ENCODE peak calls at places on chromosomes 12 and 14, in six cellular contexts. K, O, M, T, Q and B are unnamed samples.

GRCh38 chr12:34595749-34596733 is 573.7 kb downstream of the ALG10 start:
- DNase-seq in K (no peak), O (no peak), M (no peak), T (peak), Q (no peak), B (no peak)

GRCh38 chr12:108616359-108616758 is 17.3 kb downstream of the SELPLG start:
- DNase-seq in K (no peak), O (no peak), M (no peak), T (no peak), Q (no peak), B (no peak)

GRCh38 chr12:119710941-119711551 is 43.1 kb downstream of the PRKAB1 start:
- DNase-seq in K (no peak), O (no peak), M (no peak), T (no peak), Q (no peak), B (no peak)

GRCh38 chr12:112013601-112014402 is 576 bp downstream of the ERP29 start:
- DNase-seq in K (no peak), O (peak), M (peak), T (peak), Q (peak), B (peak)

GRCh38 chr12:77099799-77100198 is 34.4 kb upstream of the E2F7 start:
- DNase-seq in K (no peak), O (no peak), M (no peak), T (no peak), Q (no peak), B (no peak)

GRCh38 chr12:49336645-49337584 is at the start of gene C1QL4:
- DNase-seq in K (no peak), O (peak), M (peak), T (peak), Q (peak), B (no peak)

GRCh38 chr14:68712703-68713370 is 80.0 kb downstream of the ZFP36L1 start:
- DNase-seq in K (no peak), O (no peak), M (no peak), T (no peak), Q (no peak), B (no peak)

GRCh38 chr14:99806040-99806439 is 12.8 kb downstream of the EML1 start:
- DNase-seq in K (no peak), O (no peak), M (no peak), T (no peak), Q (no peak), B (no peak)

GRCh38 chr12:95998611-95999300 is 2.6 kb upstream of the HAL start:
- DNase-seq in K (no peak), O (peak), M (peak), T (no peak), Q (peak), B (peak)

GRCh38 chr12:96907681-96908163 is 665 bp downstream of the NEDD1 start:
- DNase-seq in K (no peak), O (peak), M (peak), T (peak), Q (peak), B (no peak)

GRCh38 chr14:55884819-55885218 is 233.4 kb upstream of the PELI2 start:
- DNase-seq in K (no peak), O (no peak), M (no peak), T (no peak), Q (no peak), B (peak)

GRCh38 chr14:97346675-97347074 is 549.5 kb downstream of the VRK1 start:
- DNase-seq in K (no peak), O (no peak), M (no peak), T (no peak), Q (no peak), B (no peak)

GRCh38 chr12:56684745-56685369 is 3.2 kb downstream of the PTGES3 start:
- DNase-seq in K (no peak), O (no peak), M (no peak), T (no peak), Q (peak), B (no peak)

GRCh38 chr12:89461649-89462612 is 62.7 kb downstream of the GALNT4 start:
- DNase-seq in K (no peak), O (peak), M (peak), T (no peak), Q (peak), B (no peak)

GRCh38 chr12:125280482-125281377 is 215.5 kb downstream of the AACS start:
- DNase-seq in K (no peak), O (no peak), M (peak), T (no peak), Q (peak), B (no peak)

GRCh38 chr12:1812650-1813302 is 7.6 kb upstream of the LRTM2 start:
- DNase-seq in K (no peak), O (no peak), M (no peak), T (no peak), Q (no peak), B (no peak)

GRCh38 chr12:114291389-114292075 is 114.4 kb downstream of the TBX5 start:
- DNase-seq in K (no peak), O (no peak), M (no peak), T (no peak), Q (no peak), B (no peak)

GRCh38 chr12:27501956-27502562 is 21.9 kb upstream of the PPFIBP1 start:
- DNase-seq in K (no peak), O (no peak), M (no peak), T (no peak), Q (no peak), B (no peak)

GRCh38 chr12:113299619-113300237 is 35.2 kb downstream of the SLC8B1 start:
- DNase-seq in K (no peak), O (peak), M (peak), T (peak), Q (peak), B (peak)

GRCh38 chr12:123474493-123475255 is 16.7 kb downstream of the SNRNP35 start:
- DNase-seq in K (no peak), O (no peak), M (no peak), T (no peak), Q (no peak), B (no peak)

GRCh38 chr12:61546296-61546695 is 713.9 kb upstream of the USP15 start:
- DNase-seq in K (no peak), O (no peak), M (no peak), T (no peak), Q (peak), B (no peak)

GRCh38 chr12:68222336-68222735 is 3.3 kb downstream of the IL26 start:
- DNase-seq in K (no peak), O (no peak), M (no peak), T (no peak), Q (no peak), B (no peak)

GRCh38 chr12:101841069-101841468 is 10.3 kb upstream of the GNPTAB start:
- DNase-seq in K (no peak), O (no peak), M (no peak), T (no peak), Q (no peak), B (no peak)

GRCh38 chr14:69716483-69717187 is 50.3 kb upstream of the SRSF5 start:
- DNase-seq in K (no peak), O (no peak), M (no peak), T (no peak), Q (no peak), B (no peak)

GRCh38 chr12:102824218-102824835 is 92.7 kb downstream of the PAH start:
- DNase-seq in K (no peak), O (peak), M (peak), T (peak), Q (peak), B (no peak)

GRCh38 chr12:47377414-47378221 is 297.9 kb upstream of the AMIGO2 start:
- DNase-seq in K (peak), O (no peak), M (no peak), T (peak), Q (peak), B (peak)

GRCh38 chr14:90797451-90797850 is 18.8 kb downstream of the TTC7B start:
- DNase-seq in K (no peak), O (no peak), M (no peak), T (no peak), Q (peak), B (no peak)

GRCh38 chr14:99034711-99035171 is 237.3 kb downstream of the BCL11B start:
- DNase-seq in K (no peak), O (no peak), M (no peak), T (no peak), Q (no peak), B (no peak)

GRCh38 chr12:10641735-10642500 is 28.5 kb upstream of the MAGOHB start:
- DNase-seq in K (no peak), O (no peak), M (no peak), T (no peak), Q (no peak), B (peak)

GRCh38 chr12:108635201-108635996 is 1.7 kb upstream of the SELPLG start:
- DNase-seq in K (no peak), O (no peak), M (peak), T (no peak), Q (no peak), B (no peak)

GRCh38 chr14:63564318-63564717 is 21.1 kb upstream of the PPP2R5E start:
- DNase-seq in K (no peak), O (no peak), M (no peak), T (peak), Q (peak), B (no peak)

GRCh38 chr12:6767301-6767591 is 1.1 kb downstream of the PTMS start:
- DNase-seq in K (no peak), O (no peak), M (no peak), T (no peak), Q (no peak), B (no peak)

GRCh38 chr12:91617830-91618229 is 435.2 kb upstream of the DCN start:
- DNase-seq in K (no peak), O (no peak), M (no peak), T (no peak), Q (no peak), B (no peak)

DNA sequence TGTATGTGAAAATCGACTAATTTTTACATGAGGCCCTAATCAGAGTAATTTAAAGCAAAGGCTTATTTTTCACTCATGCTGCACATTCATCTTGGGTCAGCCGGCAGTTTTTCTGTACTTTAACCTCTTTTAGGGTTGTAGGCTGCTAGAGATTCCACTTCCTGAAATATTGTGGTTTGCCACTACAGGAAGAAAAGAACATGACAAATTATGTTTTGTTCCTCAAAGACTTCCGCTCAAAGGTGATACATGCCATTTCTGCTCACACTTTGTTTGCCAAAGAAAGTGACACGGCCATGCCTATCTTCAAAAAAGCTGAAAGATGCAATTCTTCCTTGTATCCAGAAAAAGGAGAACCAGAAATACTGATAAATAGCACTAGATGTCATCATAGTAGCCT is 183.4 kb upstream of the PPFIA2 start:
- DNase-seq in K (no peak), O (no peak), M (no peak), T (no peak), Q (no peak), B (no peak)
- H3K4me3 ChIP-seq in K (no peak), O (no peak), M (no peak), T (no peak), Q (no peak), B (no peak)

GRCh38 chr12:83390186-83390585 is 703.5 kb downstream of the TMTC2 start:
- DNase-seq in K (no peak), O (no peak), M (no peak), T (no peak), Q (no peak), B (no peak)

GRCh38 chr12:83388551-83388950 is 701.8 kb downstream of the TMTC2 start:
- DNase-seq in K (no peak), O (no peak), M (no peak), T (no peak), Q (no peak), B (no peak)

DNA sequence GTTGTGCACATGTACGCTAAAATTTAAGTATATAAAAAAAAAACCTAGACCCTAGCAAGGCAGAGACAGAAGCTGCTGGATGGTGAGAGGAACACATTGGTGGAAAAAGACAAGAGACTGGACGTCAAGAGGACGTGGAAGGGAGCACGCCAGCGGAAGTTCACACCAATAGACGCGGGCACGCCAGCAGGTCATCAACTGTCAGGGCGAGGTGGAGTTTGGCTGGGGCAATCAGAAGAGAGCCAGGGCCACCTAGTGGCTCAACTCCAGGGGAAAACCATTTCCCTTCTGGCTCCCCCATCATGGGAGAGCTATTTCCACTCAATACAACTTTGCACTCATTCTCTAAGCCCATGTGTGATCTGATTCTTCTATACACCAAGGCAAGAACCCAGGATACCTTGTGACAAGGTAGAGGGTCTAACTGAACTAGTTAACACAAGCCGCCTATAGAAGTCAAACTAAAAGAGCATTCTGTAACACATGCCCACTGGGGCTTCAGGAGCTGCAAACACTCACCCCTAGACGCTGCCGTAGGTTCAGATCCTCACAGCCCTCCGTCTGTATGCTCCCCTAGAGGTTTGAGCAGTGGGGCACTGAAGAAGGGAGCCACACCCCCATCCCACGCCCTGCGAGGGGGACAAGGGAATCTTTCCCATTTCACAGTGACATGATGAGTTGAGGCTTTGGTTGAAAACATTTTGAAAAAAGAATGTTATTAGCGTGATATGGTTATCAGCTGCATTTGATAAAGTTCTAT is 702.7 kb downstream of the TMTC2 start:
- DNase-seq in K (no peak), O (no peak), M (peak), T (peak), Q (peak), B (no peak)
- TF ChIP-seq CTCF in K (no peak), O (peak), M (peak), T (no peak), Q (peak), B (peak)

GRCh38 chr12:8773456-8773855 is 49.0 kb upstream of the A2ML1 start:
- DNase-seq in K (no peak), O (no peak), M (no peak), T (no peak), Q (no peak), B (no peak)
- H3K4me3 ChIP-seq in K (no peak), O (no peak), M (no peak), T (no peak), Q (no peak), B (no peak)

GRCh38 chr14:33510991-33511390 is 439.9 kb downstream of the EGLN3 start:
- DNase-seq in K (no peak), O (no peak), M (no peak), T (no peak), Q (no peak), B (no peak)

GRCh38 chr14:33509927-33510535 is 440.8 kb downstream of the EGLN3 start:
- DNase-seq in K (no peak), O (no peak), M (no peak), T (no peak), Q (no peak), B (no peak)

GRCh38 chr14:33515441-33515840 is 435.4 kb downstream of the EGLN3 start:
- DNase-seq in K (no peak), O (no peak), M (no peak), T (no peak), Q (no peak), B (no peak)

GRCh38 chr14:33509454-33509853 is 441.4 kb downstream of the EGLN3 start:
- DNase-seq in K (no peak), O (no peak), M (no peak), T (no peak), Q (no peak), B (no peak)

DNA sequence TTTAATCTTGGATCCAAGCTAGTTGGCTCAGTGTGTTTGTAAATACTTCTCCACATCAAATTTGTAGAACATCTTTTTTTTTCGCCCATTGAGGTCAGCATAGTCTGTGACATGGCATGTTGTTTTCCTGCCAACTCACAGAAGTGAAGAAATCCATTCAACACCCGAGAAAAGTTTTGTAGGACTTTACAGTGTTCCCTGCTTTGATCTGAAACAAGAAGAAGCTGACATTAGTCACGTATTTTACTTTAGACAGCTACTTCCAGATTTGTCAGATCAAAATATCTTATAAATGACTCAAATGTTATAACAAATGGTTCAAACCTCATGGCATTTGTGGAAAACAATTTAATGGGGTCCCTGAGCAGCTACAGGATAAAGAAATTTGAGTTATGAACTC is 438.7 kb downstream of the EGLN3 start:
- DNase-seq in K (no peak), O (no peak), M (no peak), T (no peak), Q (no peak), B (no peak)
- TF ChIP-seq CTCF in K (no peak), O (no peak), M (no peak), T (no peak), Q (no peak), B (no peak)

DNA sequence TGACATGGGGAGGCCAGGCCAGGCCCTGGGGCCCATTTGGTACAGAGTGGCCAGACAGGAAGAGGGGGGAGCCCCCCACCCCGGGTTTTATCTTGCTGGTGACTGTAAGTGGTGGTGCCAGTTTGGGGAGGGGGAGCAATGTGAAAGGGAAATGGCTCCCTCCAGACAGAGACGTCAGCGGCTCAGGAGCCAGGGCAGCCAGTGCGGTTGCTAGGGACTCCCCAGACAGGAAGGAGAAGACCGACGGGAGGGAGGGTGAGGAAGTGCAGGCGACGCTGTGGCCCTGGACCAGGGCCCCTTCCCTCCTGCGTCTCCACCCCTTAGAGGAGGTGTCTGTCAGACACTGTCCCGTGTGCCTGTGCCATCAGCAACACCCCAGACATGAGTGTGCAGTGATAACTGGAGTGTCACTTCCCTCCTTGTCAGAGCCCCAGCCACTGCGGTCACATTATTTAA is 7.0 kb downstream of the VASH1 start:
- DNase-seq in K (no peak), O (peak), M (peak), T (no peak), Q (no peak), B (no peak)
- H3K4me3 ChIP-seq in K (no peak), O (no peak), M (no peak), T (no peak), Q (no peak), B (no peak)

GRCh38 chr12:132131952-132132351 is 12.2 kb downstream of the DDX51 start:
- DNase-seq in K (no peak), O (no peak), M (no peak), T (no peak), Q (no peak), B (no peak)

GRCh38 chr12:132132609-132133430 is 11.3 kb downstream of the DDX51 start:
- DNase-seq in K (no peak), O (no peak), M (no peak), T (no peak), Q (no peak), B (no peak)

GRCh38 chr12:132131229-132131628 is 12.9 kb downstream of the DDX51 start:
- DNase-seq in K (no peak), O (no peak), M (no peak), T (no peak), Q (no peak), B (no peak)

GRCh38 chr12:132130690-132131089 is 13.4 kb downstream of the DDX51 start:
- DNase-seq in K (no peak), O (no peak), M (no peak), T (no peak), Q (no peak), B (no peak)

GRCh38 chr12:132133952-132134652 is 10.0 kb downstream of the DDX51 start:
- DNase-seq in K (no peak), O (no peak), M (peak), T (no peak), Q (peak), B (no peak)
- TF ChIP-seq CTCF in K (no peak), O (no peak), M (peak), T (no peak), Q (no peak), B (no peak)